ENCODE peak calls at places on chromosomes 6 and 20, in four cellular contexts. One of them, this sample, is unnamed.
A peak's percentile ranks its signal among the peaks of the same experiment; 100 is the strongest.

GRCh38 chr6:38169826-38170526 is 350.4 kb downstream of the ZFAND3 start:
- DNase-seq in GM12878: no peak
- DNase-seq in HepG2: no peak
- DNase-seq in K562: no peak
- DNase-seq in this sample: no peak

GRCh38 chr6:71452709-71453108 is 164.1 kb downstream of the OGFRL1 start:
- DNase-seq in GM12878: no peak
- DNase-seq in HepG2: no peak
- DNase-seq in K562: no peak
- DNase-seq in this sample: no peak

GRCh38 chr20:52896348-52896747 is 75.8 kb upstream of the TSHZ2 start:
- DNase-seq in GM12878: no peak
- DNase-seq in HepG2: no peak
- DNase-seq in K562: no peak
- DNase-seq in this sample: no peak

GRCh38 chr6:127592964-127593363 is 16.0 kb downstream of the C6orf58 start:
- DNase-seq in GM12878: no peak
- DNase-seq in HepG2: no peak
- DNase-seq in K562: no peak
- DNase-seq in this sample: no peak

GRCh38 chr20:24684954-24685691 is 215.7 kb downstream of the SYNDIG1 start:
- DNase-seq in GM12878: no peak
- DNase-seq in HepG2: no peak
- DNase-seq in K562: no peak
- DNase-seq in this sample: no peak

GRCh38 chr6:87237804-87238203 is 82.4 kb downstream of the ZNF292 start:
- DNase-seq in GM12878: no peak
- DNase-seq in HepG2: peak; percentile 9
- DNase-seq in K562: peak; percentile 14
- DNase-seq in this sample: no peak

GRCh38 chr6:154590770-154591169 is 80.3 kb upstream of the CNKSR3 start:
- DNase-seq in GM12878: no peak
- DNase-seq in HepG2: no peak
- DNase-seq in K562: no peak
- DNase-seq in this sample: no peak

GRCh38 chr20:13625241-13625981 is 13.3 kb downstream of the TASP1 start:
- DNase-seq in GM12878: no peak
- DNase-seq in HepG2: no peak
- DNase-seq in K562: no peak
- DNase-seq in this sample: no peak

GRCh38 chr6:12203001-12203400 is 87.2 kb upstream of the EDN1 start:
- DNase-seq in GM12878: no peak
- DNase-seq in HepG2: peak; percentile 87
- DNase-seq in K562: no peak
- DNase-seq in this sample: no peak

GRCh38 chr6:20092071-20092566 is 120.2 kb downstream of the MBOAT1 start:
- DNase-seq in GM12878: peak; percentile 17
- DNase-seq in HepG2: peak; percentile 57
- DNase-seq in K562: peak; percentile 39
- DNase-seq in this sample: no peak

GRCh38 chr6:23775127-23775526 is 350.9 kb upstream of the NRSN1 start:
- DNase-seq in GM12878: no peak
- DNase-seq in HepG2: no peak
- DNase-seq in K562: no peak
- DNase-seq in this sample: no peak

GRCh38 chr6:169253745-169254238 is at the start of gene THBS2:
- DNase-seq in GM12878: no peak
- DNase-seq in HepG2: no peak
- DNase-seq in K562: no peak
- DNase-seq in this sample: no peak

GRCh38 chr6:125742433-125743120 is 6.9 kb upstream of the HEY2 start:
- DNase-seq in GM12878: no peak
- DNase-seq in HepG2: no peak
- DNase-seq in K562: no peak
- DNase-seq in this sample: no peak

GRCh38 chr6:31826793-31827285 is 699 bp upstream of the HSPA1B start:
- DNase-seq in GM12878: no peak
- DNase-seq in HepG2: no peak
- DNase-seq in K562: peak; percentile 78
- DNase-seq in this sample: peak; percentile 62

GRCh38 chr20:37803476-37804307 is 99.2 kb upstream of the VSTM2L start:
- DNase-seq in GM12878: peak; percentile 67
- DNase-seq in HepG2: no peak
- DNase-seq in K562: no peak
- DNase-seq in this sample: no peak

GRCh38 chr6:166715065-166715464 is 88.0 kb upstream of the RPS6KA2 start:
- DNase-seq in GM12878: no peak
- DNase-seq in HepG2: no peak
- DNase-seq in K562: no peak
- DNase-seq in this sample: no peak

GRCh38 chr6:167791036-167791779 is 35.5 kb upstream of the AFDN start:
- DNase-seq in GM12878: no peak
- DNase-seq in HepG2: peak; percentile 53
- DNase-seq in K562: no peak
- DNase-seq in this sample: no peak

GRCh38 chr6:167788531-167788903 is 38.2 kb upstream of the AFDN start:
- DNase-seq in GM12878: no peak
- DNase-seq in HepG2: no peak
- DNase-seq in K562: no peak
- DNase-seq in this sample: no peak

GRCh38 chr6:167787896-167788530 is 38.7 kb upstream of the AFDN start:
- DNase-seq in GM12878: no peak
- DNase-seq in HepG2: no peak
- DNase-seq in K562: peak; percentile 54
- DNase-seq in this sample: no peak

GRCh38 chr6:167789358-167789757 is 37.4 kb upstream of the AFDN start:
- DNase-seq in GM12878: no peak
- DNase-seq in HepG2: peak; percentile 25
- DNase-seq in K562: no peak
- DNase-seq in this sample: peak; percentile 36

GRCh38 chr6:167786859-167787675 is 39.6 kb upstream of the AFDN start:
- DNase-seq in GM12878: no peak
- DNase-seq in HepG2: no peak
- DNase-seq in K562: no peak
- DNase-seq in this sample: no peak
- TF ChIP-seq USF2 in GM12878: no peak
- TF ChIP-seq USF2 in HepG2: no peak
- TF ChIP-seq USF2 in K562: no peak
- TF ChIP-seq USF2 in this sample: no peak

DNA sequence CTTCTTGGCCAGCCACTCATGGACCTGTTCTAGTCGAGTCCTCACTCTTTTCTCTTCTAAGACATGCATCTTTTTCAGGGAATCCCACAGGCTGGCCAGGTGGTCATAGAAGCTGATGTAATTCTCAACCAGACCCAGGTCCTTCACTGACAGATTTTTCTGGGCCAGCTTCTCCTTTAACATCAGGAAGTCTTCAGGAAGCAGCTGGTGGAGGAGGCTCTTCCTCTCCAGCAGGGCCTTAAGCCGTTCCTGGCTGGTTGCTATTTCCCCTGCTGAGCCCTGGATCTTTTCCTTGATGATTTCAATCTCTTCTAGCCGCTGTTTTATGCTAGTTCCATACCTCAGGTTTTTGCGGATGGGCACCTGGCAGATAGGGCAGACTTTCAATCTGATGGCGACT is 28.6 kb downstream of the DDX27 start:
- DNase-seq in GM12878: no peak
- DNase-seq in HepG2: no peak
- DNase-seq in K562: no peak
- DNase-seq in this sample: no peak
- TF ChIP-seq POLR2A in GM12878: no peak
- TF ChIP-seq POLR2A in HepG2: no peak
- TF ChIP-seq POLR2A in K562: no peak
- TF ChIP-seq POLR2A in this sample: no peak

GRCh38 chr6:132270745-132271414 is 130.4 kb downstream of the MOXD1 start:
- DNase-seq in GM12878: no peak
- DNase-seq in HepG2: no peak
- DNase-seq in K562: no peak
- DNase-seq in this sample: no peak
- TF ChIP-seq POLR2AphosphoS5 in GM12878: no peak
- TF ChIP-seq POLR2AphosphoS5 in HepG2: no peak
- TF ChIP-seq POLR2AphosphoS5 in K562: no peak
- TF ChIP-seq POLR2AphosphoS5 in this sample: no peak

DNA sequence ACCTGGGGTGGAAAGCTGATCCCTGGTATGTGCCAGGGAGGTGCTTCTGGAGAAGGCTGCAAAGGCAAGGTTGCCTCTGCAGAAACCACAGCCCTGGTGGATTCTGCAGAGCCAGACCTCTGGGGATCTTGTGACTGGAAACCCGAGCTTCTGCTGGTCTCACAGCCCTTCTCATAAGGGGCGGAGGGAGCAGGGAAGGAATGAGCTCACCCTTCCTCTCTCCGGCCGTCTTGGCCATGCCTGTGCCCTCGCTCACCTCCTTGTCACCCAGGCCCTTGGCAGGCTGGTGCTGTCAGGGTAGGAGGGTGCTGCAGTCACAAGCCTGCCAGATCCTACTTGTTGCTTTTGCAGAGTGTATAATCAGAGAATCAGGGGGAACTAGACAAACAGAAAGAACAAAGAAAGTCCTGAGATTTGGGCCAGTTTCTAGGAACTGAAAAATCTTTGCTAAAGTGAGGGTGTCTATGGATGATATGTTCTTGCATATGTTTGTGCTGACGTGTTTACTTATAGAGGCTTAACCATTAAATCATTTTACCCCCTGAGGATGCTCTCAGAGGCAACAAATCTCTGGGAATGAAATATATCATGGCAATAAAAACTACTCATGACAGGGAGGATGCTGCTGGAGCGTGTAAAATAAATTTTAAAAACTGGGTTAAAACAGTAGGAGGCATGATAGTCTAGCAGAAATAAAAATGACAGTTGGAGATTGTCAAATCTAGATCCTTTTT is 244.9 kb upstream of the SOX4 start:
- DNase-seq in GM12878: no peak
- DNase-seq in HepG2: no peak
- DNase-seq in K562: no peak
- DNase-seq in this sample: peak; percentile 51
- TF ChIP-seq USF2 in GM12878: no peak
- TF ChIP-seq USF2 in HepG2: no peak
- TF ChIP-seq USF2 in K562: no peak
- TF ChIP-seq USF2 in this sample: no peak

DNA sequence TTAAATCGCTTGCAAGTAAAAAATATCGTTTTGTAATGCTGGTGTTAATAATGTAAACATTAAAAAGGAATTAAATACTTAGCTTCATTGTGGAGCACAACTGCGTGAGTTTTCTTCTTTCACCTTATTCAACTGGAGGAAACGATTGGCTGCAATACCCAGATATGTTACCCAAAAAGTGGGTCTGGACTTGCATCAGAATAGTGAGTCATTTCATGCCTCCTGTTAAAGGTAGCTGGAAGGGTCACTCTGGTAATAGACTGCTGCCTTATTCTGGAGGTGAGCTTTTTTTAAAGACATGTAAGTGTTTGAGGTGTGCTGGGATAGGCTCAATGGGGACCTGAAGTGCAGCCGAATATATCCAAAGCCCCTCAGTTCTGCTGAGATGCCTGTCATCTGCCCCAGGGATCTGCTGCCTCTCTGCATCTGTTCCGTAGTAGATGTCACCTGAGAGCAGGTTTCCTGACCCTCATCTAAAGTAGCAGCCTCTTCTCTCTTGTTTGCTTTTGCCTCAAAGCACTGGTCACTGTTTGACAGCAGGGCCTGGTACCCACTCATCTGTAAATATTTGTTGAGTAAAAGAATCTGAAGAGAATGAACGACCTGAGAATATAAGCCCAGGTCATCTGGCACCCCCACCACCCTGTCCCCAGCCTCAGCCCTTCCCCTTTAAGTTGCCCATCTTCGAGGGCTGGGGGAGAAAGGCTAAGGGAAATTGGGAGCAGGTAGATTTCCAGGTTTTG is 5.6 kb upstream of the UQCC2 start:
- DNase-seq in GM12878: no peak
- DNase-seq in HepG2: peak; percentile 58
- DNase-seq in K562: no peak
- DNase-seq in this sample: no peak
- TF ChIP-seq POLR2A in GM12878: no peak
- TF ChIP-seq POLR2A in HepG2: no peak
- TF ChIP-seq POLR2A in K562: no peak
- TF ChIP-seq POLR2A in this sample: no peak

GRCh38 chr6:2989332-2990178 is 10.1 kb upstream of the NQO2 start:
- DNase-seq in GM12878: peak; percentile 83
- DNase-seq in HepG2: peak; percentile 97
- DNase-seq in K562: peak; percentile 69
- DNase-seq in this sample: peak; percentile 73
- TF ChIP-seq POLR2AphosphoS5 in GM12878: peak; percentile 85
- TF ChIP-seq POLR2AphosphoS5 in HepG2: peak; percentile 96
- TF ChIP-seq POLR2AphosphoS5 in K562: peak; percentile 87
- TF ChIP-seq POLR2AphosphoS5 in this sample: peak; percentile 63

DNA sequence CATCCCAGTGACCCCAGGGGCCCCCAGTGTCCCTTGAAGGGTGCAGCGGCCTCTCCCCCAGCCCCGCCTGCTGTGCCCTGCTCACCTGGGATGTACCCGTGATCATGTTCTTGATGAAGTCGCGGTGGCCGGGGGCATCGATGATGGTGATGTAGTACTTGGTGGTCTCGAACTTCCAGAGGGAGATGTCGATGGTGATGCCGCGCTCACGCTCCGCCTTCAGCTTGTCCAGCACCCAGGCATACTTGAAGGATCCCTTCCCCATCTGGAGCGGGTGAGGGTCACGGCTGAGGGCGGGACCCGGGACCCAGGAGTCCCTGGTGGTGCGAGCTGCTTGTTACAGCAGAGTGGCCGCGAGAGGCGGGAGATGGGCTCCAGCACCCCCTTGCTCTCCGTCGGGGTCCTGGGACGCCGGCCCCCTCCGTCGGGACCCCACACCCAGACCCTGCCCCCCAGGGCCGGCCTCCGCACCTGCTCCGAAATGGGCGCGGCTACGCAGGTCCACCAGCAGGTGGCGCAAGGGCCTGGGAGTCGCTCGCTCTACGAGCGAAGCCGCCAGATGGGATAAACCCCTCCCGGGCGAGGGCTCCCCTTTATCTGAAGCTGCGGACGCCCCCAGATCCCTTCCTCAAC is 3.0 kb downstream of the EEF1A2 start:
- DNase-seq in GM12878: no peak
- DNase-seq in HepG2: peak; percentile 49
- DNase-seq in K562: peak; percentile 79
- DNase-seq in this sample: no peak
- TF ChIP-seq USF2 in GM12878: no peak
- TF ChIP-seq USF2 in HepG2: no peak
- TF ChIP-seq USF2 in K562: no peak
- TF ChIP-seq USF2 in this sample: no peak